ENCODE peak calls at places on chromosomes 4 and X, in nine cellular contexts. One of them, this sample, is unnamed.

GRCh38 chrX:24153175-24153795 is 3.8 kb downstream of the ZFX start:
- DNase-seq in AG10803: no peak
- DNase-seq in Right ventricle myocardium superior: no peak
- DNase-seq in H9: peak
- DNase-seq in caudate nucleus: no peak
- DNase-seq in activated CD4-positive, alpha-beta T cell treated with anti-CD3 and anti-CD28 coated beads, Interleukin-2, amount 50 U/mL, for 1 hour: no peak
- DNase-seq in NCI-H510A treated with DMSO at 0.1 percent for 48 hours: no peak
- DNase-seq in AG09319: no peak
- DNase-seq in lung: no peak
- DNase-seq in this sample: no peak

GRCh38 chr4:183504930-183505555 is at the start of gene ING2:
- DNase-seq in AG10803: peak
- DNase-seq in Right ventricle myocardium superior: no peak
- DNase-seq in H9: no peak
- DNase-seq in caudate nucleus: no peak
- DNase-seq in activated CD4-positive, alpha-beta T cell treated with anti-CD3 and anti-CD28 coated beads, Interleukin-2, amount 50 U/mL, for 1 hour: no peak
- DNase-seq in NCI-H510A treated with DMSO at 0.1 percent for 48 hours: peak
- DNase-seq in AG09319: peak
- DNase-seq in lung: no peak
- DNase-seq in this sample: peak

GRCh38 chrX:2503591-2504500 is 3.1 kb upstream of the DHRSX start:
- DNase-seq in AG10803: no peak
- DNase-seq in Right ventricle myocardium superior: no peak
- DNase-seq in H9: no peak
- DNase-seq in caudate nucleus: no peak
- DNase-seq in activated CD4-positive, alpha-beta T cell treated with anti-CD3 and anti-CD28 coated beads, Interleukin-2, amount 50 U/mL, for 1 hour: no peak
- DNase-seq in NCI-H510A treated with DMSO at 0.1 percent for 48 hours: no peak
- DNase-seq in AG09319: no peak
- DNase-seq in lung: no peak
- DNase-seq in this sample: no peak

GRCh38 chr4:120692964-120693363 is 229.6 kb downstream of the PRDM5 start:
- DNase-seq in AG10803: peak
- DNase-seq in Right ventricle myocardium superior: no peak
- DNase-seq in H9: no peak
- DNase-seq in caudate nucleus: no peak
- DNase-seq in activated CD4-positive, alpha-beta T cell treated with anti-CD3 and anti-CD28 coated beads, Interleukin-2, amount 50 U/mL, for 1 hour: no peak
- DNase-seq in NCI-H510A treated with DMSO at 0.1 percent for 48 hours: no peak
- DNase-seq in AG09319: peak
- DNase-seq in lung: no peak
- DNase-seq in this sample: peak

GRCh38 chr4:181830404-181831035 is 412.7 kb upstream of the TENM3 start:
- DNase-seq in AG10803: no peak
- DNase-seq in Right ventricle myocardium superior: no peak
- DNase-seq in H9: no peak
- DNase-seq in caudate nucleus: no peak
- DNase-seq in activated CD4-positive, alpha-beta T cell treated with anti-CD3 and anti-CD28 coated beads, Interleukin-2, amount 50 U/mL, for 1 hour: no peak
- DNase-seq in NCI-H510A treated with DMSO at 0.1 percent for 48 hours: no peak
- DNase-seq in AG09319: no peak
- DNase-seq in lung: no peak
- DNase-seq in this sample: no peak

GRCh38 chrX:137051978-137052640 is 18.3 kb upstream of the GPR101 start:
- DNase-seq in AG10803: peak
- DNase-seq in Right ventricle myocardium superior: peak
- DNase-seq in H9: peak
- DNase-seq in caudate nucleus: peak
- DNase-seq in activated CD4-positive, alpha-beta T cell treated with anti-CD3 and anti-CD28 coated beads, Interleukin-2, amount 50 U/mL, for 1 hour: peak
- DNase-seq in NCI-H510A treated with DMSO at 0.1 percent for 48 hours: peak
- DNase-seq in AG09319: no peak
- DNase-seq in lung: peak
- DNase-seq in this sample: peak

GRCh38 chr4:53914313-53915016 is 149.9 kb downstream of the CHIC2 start:
- DNase-seq in AG10803: peak
- DNase-seq in Right ventricle myocardium superior: no peak
- DNase-seq in H9: no peak
- DNase-seq in caudate nucleus: no peak
- DNase-seq in activated CD4-positive, alpha-beta T cell treated with anti-CD3 and anti-CD28 coated beads, Interleukin-2, amount 50 U/mL, for 1 hour: no peak
- DNase-seq in NCI-H510A treated with DMSO at 0.1 percent for 48 hours: no peak
- DNase-seq in AG09319: peak
- DNase-seq in lung: peak
- DNase-seq in this sample: peak

GRCh38 chr4:156775803-156776202 is 195.8 kb downstream of the PDGFC start:
- DNase-seq in AG10803: no peak
- DNase-seq in Right ventricle myocardium superior: no peak
- DNase-seq in H9: no peak
- DNase-seq in caudate nucleus: no peak
- DNase-seq in activated CD4-positive, alpha-beta T cell treated with anti-CD3 and anti-CD28 coated beads, Interleukin-2, amount 50 U/mL, for 1 hour: no peak
- DNase-seq in NCI-H510A treated with DMSO at 0.1 percent for 48 hours: no peak
- DNase-seq in AG09319: no peak
- DNase-seq in lung: no peak
- DNase-seq in this sample: no peak

GRCh38 chrX:152959626-152960025 is 34.3 kb downstream of the PNMA5 start:
- DNase-seq in AG10803: no peak
- DNase-seq in Right ventricle myocardium superior: no peak
- DNase-seq in H9: no peak
- DNase-seq in caudate nucleus: no peak
- DNase-seq in activated CD4-positive, alpha-beta T cell treated with anti-CD3 and anti-CD28 coated beads, Interleukin-2, amount 50 U/mL, for 1 hour: no peak
- DNase-seq in NCI-H510A treated with DMSO at 0.1 percent for 48 hours: no peak
- DNase-seq in AG09319: no peak
- DNase-seq in lung: no peak
- DNase-seq in this sample: no peak

GRCh38 chr4:112889619-112890294 is 159.7 kb upstream of the ANK2 start:
- DNase-seq in AG10803: peak
- DNase-seq in Right ventricle myocardium superior: no peak
- DNase-seq in H9: no peak
- DNase-seq in caudate nucleus: no peak
- DNase-seq in activated CD4-positive, alpha-beta T cell treated with anti-CD3 and anti-CD28 coated beads, Interleukin-2, amount 50 U/mL, for 1 hour: no peak
- DNase-seq in NCI-H510A treated with DMSO at 0.1 percent for 48 hours: no peak
- DNase-seq in AG09319: peak
- DNase-seq in lung: no peak
- DNase-seq in this sample: peak

GRCh38 chr4:103008875-103009729 is 10.4 kb downstream of the SLC9B1 start:
- DNase-seq in AG10803: peak
- DNase-seq in Right ventricle myocardium superior: no peak
- DNase-seq in H9: no peak
- DNase-seq in caudate nucleus: no peak
- DNase-seq in activated CD4-positive, alpha-beta T cell treated with anti-CD3 and anti-CD28 coated beads, Interleukin-2, amount 50 U/mL, for 1 hour: no peak
- DNase-seq in NCI-H510A treated with DMSO at 0.1 percent for 48 hours: peak
- DNase-seq in AG09319: peak
- DNase-seq in lung: no peak
- DNase-seq in this sample: peak

GRCh38 chr4:41853973-41854372 is 81.3 kb upstream of the TMEM33 start:
- DNase-seq in AG10803: no peak
- DNase-seq in Right ventricle myocardium superior: no peak
- DNase-seq in H9: no peak
- DNase-seq in caudate nucleus: no peak
- DNase-seq in activated CD4-positive, alpha-beta T cell treated with anti-CD3 and anti-CD28 coated beads, Interleukin-2, amount 50 U/mL, for 1 hour: no peak
- DNase-seq in NCI-H510A treated with DMSO at 0.1 percent for 48 hours: no peak
- DNase-seq in AG09319: no peak
- DNase-seq in lung: no peak
- DNase-seq in this sample: no peak

GRCh38 chrX:22202251-22202650 is 70.5 kb upstream of the CBLL2 start:
- DNase-seq in AG10803: no peak
- DNase-seq in Right ventricle myocardium superior: no peak
- DNase-seq in H9: no peak
- DNase-seq in caudate nucleus: no peak
- DNase-seq in activated CD4-positive, alpha-beta T cell treated with anti-CD3 and anti-CD28 coated beads, Interleukin-2, amount 50 U/mL, for 1 hour: no peak
- DNase-seq in NCI-H510A treated with DMSO at 0.1 percent for 48 hours: no peak
- DNase-seq in AG09319: no peak
- DNase-seq in lung: no peak
- DNase-seq in this sample: no peak

GRCh38 chrX:25049347-25049746 is 33.6 kb upstream of the ARX start:
- DNase-seq in AG10803: no peak
- DNase-seq in Right ventricle myocardium superior: no peak
- DNase-seq in H9: no peak
- DNase-seq in caudate nucleus: no peak
- DNase-seq in activated CD4-positive, alpha-beta T cell treated with anti-CD3 and anti-CD28 coated beads, Interleukin-2, amount 50 U/mL, for 1 hour: no peak
- DNase-seq in NCI-H510A treated with DMSO at 0.1 percent for 48 hours: no peak
- DNase-seq in AG09319: no peak
- DNase-seq in lung: no peak
- DNase-seq in this sample: no peak

GRCh38 chr4:42104521-42104920 is 47.9 kb downstream of the BEND4 start:
- DNase-seq in AG10803: peak
- DNase-seq in Right ventricle myocardium superior: no peak
- DNase-seq in H9: no peak
- DNase-seq in caudate nucleus: no peak
- DNase-seq in activated CD4-positive, alpha-beta T cell treated with anti-CD3 and anti-CD28 coated beads, Interleukin-2, amount 50 U/mL, for 1 hour: no peak
- DNase-seq in NCI-H510A treated with DMSO at 0.1 percent for 48 hours: no peak
- DNase-seq in AG09319: no peak
- DNase-seq in lung: no peak
- DNase-seq in this sample: peak

GRCh38 chr4:80500593-80500992 is 165.1 kb downstream of the CFAP299 start:
- DNase-seq in AG10803: peak
- DNase-seq in Right ventricle myocardium superior: no peak
- DNase-seq in H9: no peak
- DNase-seq in caudate nucleus: no peak
- DNase-seq in activated CD4-positive, alpha-beta T cell treated with anti-CD3 and anti-CD28 coated beads, Interleukin-2, amount 50 U/mL, for 1 hour: no peak
- DNase-seq in NCI-H510A treated with DMSO at 0.1 percent for 48 hours: no peak
- DNase-seq in AG09319: no peak
- DNase-seq in lung: no peak
- DNase-seq in this sample: peak

GRCh38 chrX:70166601-70167590 is 10.4 kb upstream of the DGAT2L6 start:
- DNase-seq in AG10803: peak
- DNase-seq in Right ventricle myocardium superior: no peak
- DNase-seq in H9: no peak
- DNase-seq in caudate nucleus: no peak
- DNase-seq in activated CD4-positive, alpha-beta T cell treated with anti-CD3 and anti-CD28 coated beads, Interleukin-2, amount 50 U/mL, for 1 hour: no peak
- DNase-seq in NCI-H510A treated with DMSO at 0.1 percent for 48 hours: no peak
- DNase-seq in AG09319: no peak
- DNase-seq in lung: no peak
- DNase-seq in this sample: peak

GRCh38 chr4:109155682-109156243 is 146.7 kb downstream of the COL25A1 start:
- DNase-seq in AG10803: no peak
- DNase-seq in Right ventricle myocardium superior: no peak
- DNase-seq in H9: no peak
- DNase-seq in caudate nucleus: no peak
- DNase-seq in activated CD4-positive, alpha-beta T cell treated with anti-CD3 and anti-CD28 coated beads, Interleukin-2, amount 50 U/mL, for 1 hour: no peak
- DNase-seq in NCI-H510A treated with DMSO at 0.1 percent for 48 hours: no peak
- DNase-seq in AG09319: no peak
- DNase-seq in lung: no peak
- DNase-seq in this sample: no peak

GRCh38 chr4:10160280-10160856 is 43.8 kb upstream of the WDR1 start:
- DNase-seq in AG10803: peak
- DNase-seq in Right ventricle myocardium superior: no peak
- DNase-seq in H9: peak
- DNase-seq in caudate nucleus: no peak
- DNase-seq in activated CD4-positive, alpha-beta T cell treated with anti-CD3 and anti-CD28 coated beads, Interleukin-2, amount 50 U/mL, for 1 hour: no peak
- DNase-seq in NCI-H510A treated with DMSO at 0.1 percent for 48 hours: peak
- DNase-seq in AG09319: no peak
- DNase-seq in lung: no peak
- DNase-seq in this sample: no peak

This sample was measured in foreskin fibroblast.